ENCODE peak calls at places on chromosomes 7 and 10, in seven cellular contexts. P is astrocyte of the spinal cord; N is Calu3; T is activated T-helper 1 cell treated with Interleukin-2 at 50 U/mL for 16 hours; B is ELR; S is hepatic stellate cell; U is stimulated activated CD8-positive, alpha-beta memory T cell treated with anti-CD3 and anti-CD28 coated beads, Interleukin-4, amount 100 ng/mL, for 1 hour. X is an unnamed sample.

GRCh38 chr7:142420554-142421362 is 162.9 kb upstream of the PRSS58 start:
- DNase-seq in P (peak), N (peak), T (no peak), B (peak), S (peak), U (no peak), X (no peak)

GRCh38 chr7:70460562-70460961 is 671.4 kb upstream of the GALNT17 start:
- DNase-seq in P (no peak), N (no peak), T (no peak), B (no peak), S (no peak), U (no peak), X (no peak)

GRCh38 chr7:50628469-50629084 is 63.4 kb upstream of the DDC start:
- DNase-seq in P (no peak), N (no peak), T (no peak), B (no peak), S (no peak), U (no peak), X (no peak)

GRCh38 chr10:38027992-38028391 is 17.5 kb downstream of the ZNF33A start:
- DNase-seq in P (no peak), N (no peak), T (no peak), B (peak), S (no peak), U (no peak), X (no peak)

GRCh38 chr10:107497024-107497423 is 332.5 kb upstream of the SORCS1 start:
- DNase-seq in P (no peak), N (no peak), T (no peak), B (no peak), S (no peak), U (no peak), X (no peak)

GRCh38 chr7:70684173-70684572 is 447.8 kb upstream of the GALNT17 start:
- DNase-seq in P (no peak), N (no peak), T (no peak), B (no peak), S (no peak), U (no peak), X (no peak)

GRCh38 chr7:111101856-111102646 is 11.1 kb downstream of the LRRN3 start:
- DNase-seq in P (no peak), N (no peak), T (no peak), B (no peak), S (no peak), U (no peak), X (no peak)

GRCh38 chr7:23093546-23093945 is 12.0 kb upstream of the KLHL7 start:
- DNase-seq in P (peak), N (no peak), T (no peak), B (peak), S (no peak), U (no peak), X (no peak)

GRCh38 chr7:98514211-98515150 is 102.6 kb upstream of the NPTX2 start:
- DNase-seq in P (no peak), N (no peak), T (no peak), B (no peak), S (no peak), U (no peak), X (no peak)

GRCh38 chr10:112964482-112964881 is 14.4 kb downstream of the TCF7L2 start:
- DNase-seq in P (no peak), N (no peak), T (no peak), B (no peak), S (no peak), U (no peak), X (no peak)

GRCh38 chr10:104895541-104895940 is 254.5 kb downstream of the SORCS3 start:
- DNase-seq in P (no peak), N (no peak), T (no peak), B (no peak), S (no peak), U (no peak), X (no peak)

GRCh38 chr7:30173058-30173897 is 38.5 kb downstream of the MTURN start:
- DNase-seq in P (peak), N (peak), T (no peak), B (peak), S (peak), U (no peak), X (peak)

GRCh38 chr7:26789481-26790175 is 74.8 kb downstream of the SKAP2 start:
- DNase-seq in P (no peak), N (no peak), T (no peak), B (no peak), S (no peak), U (no peak), X (no peak)

GRCh38 chr10:36578306-36578705 is 547.1 kb upstream of the ANKRD30A start:
- DNase-seq in P (peak), N (no peak), T (no peak), B (peak), S (peak), U (no peak), X (peak)

GRCh38 chr10:33107953-33108352 is 149.9 kb upstream of the ITGB1 start:
- DNase-seq in P (no peak), N (no peak), T (no peak), B (no peak), S (no peak), U (no peak), X (no peak)

GRCh38 chr7:136528329-136528728 is 340.1 kb upstream of the CHRM2 start:
- DNase-seq in P (peak), N (no peak), T (no peak), B (peak), S (peak), U (no peak), X (peak)

GRCh38 chr10:7329219-7329618 is 81.6 kb downstream of the SFMBT2 start:
- DNase-seq in P (no peak), N (no peak), T (no peak), B (no peak), S (no peak), U (no peak), X (no peak)

GRCh38 chr7:85928500-85928899 is 715.2 kb upstream of the GRM3 start:
- DNase-seq in P (no peak), N (no peak), T (no peak), B (no peak), S (no peak), U (no peak), X (no peak)

GRCh38 chr10:132314336-132314735 is 6.6 kb upstream of the STK32C start:
- DNase-seq in P (no peak), N (no peak), T (no peak), B (no peak), S (no peak), U (no peak), X (no peak)

GRCh38 chr7:1091019-1091643 is 3.2 kb downstream of the GPER1 start:
- DNase-seq in P (peak), N (no peak), T (no peak), B (peak), S (no peak), U (no peak), X (no peak)

GRCh38 chr10:28215930-28216329 is 86.9 kb downstream of the MPP7 start:
- DNase-seq in P (no peak), N (peak), T (no peak), B (no peak), S (no peak), U (no peak), X (no peak)

GRCh38 chr7:4739528-4739992 is 35.9 kb upstream of the AP5Z1 start:
- DNase-seq in P (peak), N (no peak), T (peak), B (no peak), S (peak), U (no peak), X (no peak)

GRCh38 chr7:92609921-92610518 is 19.8 kb upstream of the FAM133B start:
- DNase-seq in P (peak), N (no peak), T (no peak), B (peak), S (no peak), U (no peak), X (peak)

GRCh38 chr7:40866601-40867000 is 731.8 kb downstream of the SUGCT start:
- DNase-seq in P (peak), N (no peak), T (no peak), B (no peak), S (no peak), U (no peak), X (no peak)

GRCh38 chr10:63631971-63632370 is 110.8 kb downstream of the REEP3 start:
- DNase-seq in P (no peak), N (no peak), T (no peak), B (no peak), S (no peak), U (no peak), X (no peak)